ENCODE peak calls at places on chromosomes 7 and 10, in four cellular contexts. One of them, this sample, is unnamed.

GRCh38 chr10:62788861-62789467 is 15.6 kb upstream of the ADO start:
- DNase-seq in GM04504: no peak
- DNase-seq in OCI-M1: no peak
- DNase-seq in sciatic nerve: no peak
- DNase-seq in this sample: no peak

GRCh38 chr7:80087768-80088170 is 46.9 kb upstream of the GNAI1 start:
- DNase-seq in sciatic nerve: no peak
- DNase-seq in GM04504: no peak
- DNase-seq in OCI-M1: no peak
- DNase-seq in this sample: no peak

GRCh38 chr10:87541114-87541513 is 36.4 kb downstream of the MINPP1 start:
- DNase-seq in GM04504: no peak
- DNase-seq in OCI-M1: no peak
- DNase-seq in sciatic nerve: no peak
- DNase-seq in this sample: no peak

GRCh38 chr10:70296406-70296899 is 12.6 kb upstream of the NPFFR1 start:
- DNase-seq in GM04504: peak
- DNase-seq in sciatic nerve: peak
- DNase-seq in OCI-M1: peak
- DNase-seq in this sample: peak

GRCh38 chr7:19621740-19622139 is 87.1 kb downstream of the POLR1F start:
- DNase-seq in GM04504: no peak
- DNase-seq in sciatic nerve: no peak
- DNase-seq in OCI-M1: no peak
- DNase-seq in this sample: no peak

GRCh38 chr7:155669717-155670505 is 25.4 kb downstream of the RBM33 start:
- DNase-seq in OCI-M1: no peak
- DNase-seq in GM04504: peak
- DNase-seq in sciatic nerve: no peak
- DNase-seq in this sample: peak

GRCh38 chr7:63014792-63015191 is 983.9 kb upstream of the ZNF722 start:
- DNase-seq in sciatic nerve: no peak
- DNase-seq in OCI-M1: no peak
- DNase-seq in GM04504: no peak
- DNase-seq in this sample: no peak

GRCh38 chr10:94617389-94617944 is 66.1 kb upstream of the CYP2C18 start:
- DNase-seq in OCI-M1: no peak
- DNase-seq in sciatic nerve: no peak
- DNase-seq in GM04504: no peak
- DNase-seq in this sample: no peak

GRCh38 chr10:33799281-33799943 is 464.9 kb upstream of the NRP1 start:
- DNase-seq in sciatic nerve: no peak
- DNase-seq in GM04504: peak
- DNase-seq in OCI-M1: no peak
- DNase-seq in this sample: no peak

GRCh38 chr10:31583358-31583757 is 264.3 kb downstream of the ZEB1 start:
- DNase-seq in sciatic nerve: no peak
- DNase-seq in GM04504: no peak
- DNase-seq in OCI-M1: no peak
- DNase-seq in this sample: no peak

GRCh38 chr7:140697447-140698143 is 1.1 kb downstream of the NDUFB2 start:
- DNase-seq in sciatic nerve: no peak
- DNase-seq in OCI-M1: no peak
- DNase-seq in GM04504: no peak
- DNase-seq in this sample: no peak

This sample was measured in MV-4-11.